ENCODE peak calls at places on chromosomes 11 and 22, in four cellular contexts. W, X, B and T are unnamed samples.

GRCh38 chr11:20839231-20839630 is 169.8 kb downstream of the NELL1 start:
- DNase-seq in W (no peak), X (no peak), B (no peak), T (no peak)

GRCh38 chr11:43988040-43988793 is 45.8 kb downstream of the C11orf96 start:
- DNase-seq in W (no peak), X (peak; percentile 30), B (no peak), T (no peak)

GRCh38 chr22:32331236-32331917 is 26.3 kb upstream of the RFPL3 start:
- DNase-seq in W (no peak), X (no peak), B (no peak), T (no peak)

GRCh38 chr11:27075192-27075591 is 34.6 kb downstream of the BBOX1 start:
- DNase-seq in W (no peak), X (no peak), B (no peak), T (no peak)

GRCh38 chr11:94938399-94939055 is 34.8 kb downstream of the CWC15 start:
- DNase-seq in W (no peak), X (no peak), B (no peak), T (no peak)

GRCh38 chr11:68045900-68046299 is 7.1 kb downstream of the TCIRG1 start:
- DNase-seq in W (no peak), X (no peak), B (no peak), T (no peak)

GRCh38 chr11:119120639-119121007 is 757 bp upstream of the HINFP start:
- DNase-seq in W (no peak), X (no peak), B (no peak), T (no peak)

GRCh38 chr22:35477911-35478582 is 62.6 kb upstream of the RASD2 start:
- DNase-seq in W (no peak), X (no peak), B (no peak), T (no peak)